ENCODE peak calls at places on chromosomes 5 and 9, in eight cellular contexts. One of them, this sample, is unnamed.

GRCh38 chr9:27125030-27125429 is 16.0 kb downstream of the TEK start:
- DNase-seq in foreskin melanocyte: peak
- DNase-seq in posterior cingulate gyrus: peak
- DNase-seq in GOT3: no peak
- DNase-seq in GM10248: no peak
- DNase-seq in lower leg skin: no peak
- DNase-seq in skeletal muscle cell: peak
- DNase-seq in iPS-NIHi11: no peak
- DNase-seq in this sample: no peak

GRCh38 chr5:170034231-170034630 is 53.9 kb upstream of the INSYN2B start:
- DNase-seq in foreskin melanocyte: no peak
- DNase-seq in posterior cingulate gyrus: no peak
- DNase-seq in GOT3: no peak
- DNase-seq in GM10248: no peak
- DNase-seq in lower leg skin: no peak
- DNase-seq in skeletal muscle cell: no peak
- DNase-seq in iPS-NIHi11: no peak
- DNase-seq in this sample: no peak

GRCh38 chr5:33649801-33650482 is 209.2 kb downstream of the TARS1 start:
- DNase-seq in foreskin melanocyte: peak
- DNase-seq in posterior cingulate gyrus: no peak
- DNase-seq in GOT3: no peak
- DNase-seq in GM10248: no peak
- DNase-seq in lower leg skin: no peak
- DNase-seq in skeletal muscle cell: peak
- DNase-seq in iPS-NIHi11: no peak
- DNase-seq in this sample: no peak

GRCh38 chr5:72268753-72269410 is 51.2 kb downstream of the MRPS27 start:
- DNase-seq in foreskin melanocyte: no peak
- DNase-seq in posterior cingulate gyrus: no peak
- DNase-seq in GOT3: no peak
- DNase-seq in GM10248: peak
- DNase-seq in lower leg skin: no peak
- DNase-seq in skeletal muscle cell: no peak
- DNase-seq in iPS-NIHi11: peak
- DNase-seq in this sample: no peak

GRCh38 chr9:135488527-135488926 is 8.9 kb downstream of the PPP1R26 start:
- DNase-seq in foreskin melanocyte: no peak
- DNase-seq in posterior cingulate gyrus: peak
- DNase-seq in GOT3: no peak
- DNase-seq in GM10248: no peak
- DNase-seq in lower leg skin: no peak
- DNase-seq in skeletal muscle cell: no peak
- DNase-seq in iPS-NIHi11: no peak
- DNase-seq in this sample: no peak

GRCh38 chr5:38426493-38426892 is 130.0 kb downstream of the LIFR start:
- DNase-seq in foreskin melanocyte: no peak
- DNase-seq in posterior cingulate gyrus: no peak
- DNase-seq in GOT3: no peak
- DNase-seq in GM10248: no peak
- DNase-seq in lower leg skin: no peak
- DNase-seq in skeletal muscle cell: no peak
- DNase-seq in iPS-NIHi11: no peak
- DNase-seq in this sample: no peak

GRCh38 chr9:129266536-129266935 is 88.5 kb upstream of the IER5L start:
- DNase-seq in foreskin melanocyte: no peak
- DNase-seq in posterior cingulate gyrus: no peak
- DNase-seq in GOT3: no peak
- DNase-seq in GM10248: no peak
- DNase-seq in lower leg skin: no peak
- DNase-seq in skeletal muscle cell: no peak
- DNase-seq in iPS-NIHi11: no peak
- DNase-seq in this sample: no peak

GRCh38 chr9:5799314-5799713 is 33.6 kb downstream of the ERMP1 start:
- DNase-seq in foreskin melanocyte: peak
- DNase-seq in posterior cingulate gyrus: peak
- DNase-seq in GOT3: no peak
- DNase-seq in GM10248: no peak
- DNase-seq in lower leg skin: no peak
- DNase-seq in skeletal muscle cell: no peak
- DNase-seq in iPS-NIHi11: peak
- DNase-seq in this sample: peak

GRCh38 chr5:151896041-151896691 is 28.5 kb downstream of the GLRA1 start:
- DNase-seq in foreskin melanocyte: peak
- DNase-seq in posterior cingulate gyrus: no peak
- DNase-seq in GOT3: no peak
- DNase-seq in GM10248: no peak
- DNase-seq in lower leg skin: no peak
- DNase-seq in skeletal muscle cell: peak
- DNase-seq in iPS-NIHi11: peak
- DNase-seq in this sample: no peak

GRCh38 chr5:53871050-53871449 is 310.6 kb downstream of the NDUFS4 start:
- DNase-seq in foreskin melanocyte: no peak
- DNase-seq in posterior cingulate gyrus: no peak
- DNase-seq in GOT3: no peak
- DNase-seq in GM10248: no peak
- DNase-seq in lower leg skin: no peak
- DNase-seq in skeletal muscle cell: no peak
- DNase-seq in iPS-NIHi11: peak
- DNase-seq in this sample: no peak

GRCh38 chr9:133203506-133204075 is 5.5 kb downstream of the OBP2B start:
- DNase-seq in foreskin melanocyte: no peak
- DNase-seq in posterior cingulate gyrus: peak
- DNase-seq in GOT3: no peak
- DNase-seq in GM10248: no peak
- DNase-seq in lower leg skin: peak
- DNase-seq in skeletal muscle cell: no peak
- DNase-seq in iPS-NIHi11: no peak
- DNase-seq in this sample: no peak

GRCh38 chr5:135367070-135367469 is 32.0 kb downstream of the MACROH2A1 start:
- DNase-seq in foreskin melanocyte: peak
- DNase-seq in posterior cingulate gyrus: no peak
- DNase-seq in GOT3: no peak
- DNase-seq in GM10248: no peak
- DNase-seq in lower leg skin: no peak
- DNase-seq in skeletal muscle cell: no peak
- DNase-seq in iPS-NIHi11: no peak
- DNase-seq in this sample: no peak

GRCh38 chr5:81962041-81962440 is 9.8 kb upstream of the ATG10 start:
- DNase-seq in foreskin melanocyte: no peak
- DNase-seq in posterior cingulate gyrus: no peak
- DNase-seq in GOT3: no peak
- DNase-seq in GM10248: no peak
- DNase-seq in lower leg skin: no peak
- DNase-seq in skeletal muscle cell: no peak
- DNase-seq in iPS-NIHi11: no peak
- DNase-seq in this sample: no peak

GRCh38 chr5:1568201-1568979 is 44.6 kb upstream of the LPCAT1 start:
- DNase-seq in foreskin melanocyte: peak
- DNase-seq in posterior cingulate gyrus: peak
- DNase-seq in GOT3: no peak
- DNase-seq in GM10248: no peak
- DNase-seq in lower leg skin: no peak
- DNase-seq in skeletal muscle cell: peak
- DNase-seq in iPS-NIHi11: no peak
- DNase-seq in this sample: no peak

GRCh38 chr9:135137398-135137832 is 49.9 kb downstream of the OLFM1 start:
- DNase-seq in foreskin melanocyte: no peak
- DNase-seq in posterior cingulate gyrus: peak
- DNase-seq in GOT3: no peak
- DNase-seq in GM10248: no peak
- DNase-seq in lower leg skin: no peak
- DNase-seq in skeletal muscle cell: no peak
- DNase-seq in iPS-NIHi11: peak
- DNase-seq in this sample: no peak

GRCh38 chr9:138045541-138046490 is 168.2 kb downstream of the CACNA1B start:
- DNase-seq in foreskin melanocyte: no peak
- DNase-seq in posterior cingulate gyrus: peak
- DNase-seq in GOT3: no peak
- DNase-seq in GM10248: no peak
- DNase-seq in lower leg skin: peak
- DNase-seq in skeletal muscle cell: no peak
- DNase-seq in iPS-NIHi11: peak
- DNase-seq in this sample: no peak

This sample was measured in stimulated activated naive CD4-positive, alpha-beta T cell.